ENCODE peak calls at places on chromosomes 1 and 21, in five cellular contexts. Q is H9, Z is uterus, G is heart left ventricle, Y is K562. N is an unnamed sample.

GRCh38 chr1:210123383-210123782 is 109.2 kb upstream of the SERTAD4 start:
- DNase-seq in Q (no peak), Z (no peak), G (no peak), Y (no peak), N (no peak)

GRCh38 chr1:23424171-23424959 is at the start of gene TCEA3:
- DNase-seq in Q (peak), Z (peak), G (peak), Y (no peak), N (peak)

GRCh38 chr1:211653329-211653728 is 22.1 kb downstream of the NEK2 start:
- DNase-seq in Q (no peak), Z (no peak), G (no peak), Y (no peak), N (no peak)

GRCh38 chr1:168637350-168637991 is 61.1 kb downstream of the XCL1 start:
- DNase-seq in Q (no peak), Z (no peak), G (no peak), Y (peak), N (no peak)

GRCh38 chr1:199168895-199169294 is 530.1 kb downstream of the PTPRC start:
- DNase-seq in Q (no peak), Z (no peak), G (no peak), Y (no peak), N (no peak)

GRCh38 chr1:234737915-234738314 is 127.9 kb upstream of the IRF2BP2 start:
- DNase-seq in Q (no peak), Z (no peak), G (no peak), Y (no peak), N (no peak)

GRCh38 chr1:11069233-11069950 is 9.6 kb upstream of the SRM start:
- DNase-seq in Q (no peak), Z (no peak), G (no peak), Y (no peak), N (no peak)

GRCh38 chr1:26127235-26128163 is 15.9 kb downstream of the PDIK1L start:
- DNase-seq in Q (peak), Z (no peak), G (no peak), Y (no peak), N (peak)

GRCh38 chr1:221440658-221441057 is 301.2 kb downstream of the DUSP10 start:
- DNase-seq in Q (no peak), Z (no peak), G (no peak), Y (no peak), N (no peak)

GRCh38 chr1:6483010-6483760 is 8.3 kb downstream of the PLEKHG5 start:
- DNase-seq in Q (no peak), Z (no peak), G (no peak), Y (no peak), N (peak)

GRCh38 chr1:207833956-207834660 is 76.8 kb downstream of the CD34 start:
- DNase-seq in Q (no peak), Z (no peak), G (no peak), Y (no peak), N (no peak)

GRCh38 chr1:12173631-12174121 is 6.9 kb downstream of the TNFRSF1B start:
- DNase-seq in Q (no peak), Z (peak), G (peak), Y (peak), N (peak)

GRCh38 chr21:25361097-25361496 is 246.2 kb downstream of the MRPL39 start:
- DNase-seq in Q (no peak), Z (no peak), G (no peak), Y (no peak), N (no peak)

GRCh38 chr1:153728305-153729066 is 636 bp downstream of the INTS3 start:
- DNase-seq in Q (peak), Z (peak), G (peak), Y (peak), N (peak)

GRCh38 chr1:155125511-155125945 is 2.1 kb upstream of the EFNA1 start:
- DNase-seq in Q (peak), Z (no peak), G (no peak), Y (no peak), N (no peak)

GRCh38 chr1:110554871-110555801 is 36.2 kb upstream of the KCNA10 start:
- DNase-seq in Q (peak), Z (no peak), G (peak), Y (peak), N (peak)

GRCh38 chr1:208158640-208159541 is 85.3 kb downstream of the PLXNA2 start:
- DNase-seq in Q (peak), Z (no peak), G (no peak), Y (no peak), N (peak)

GRCh38 chr1:98201640-98202039 is 280.8 kb upstream of the DPYD start:
- DNase-seq in Q (no peak), Z (no peak), G (no peak), Y (no peak), N (no peak)

GRCh38 chr1:243713470-243714186 is 136.4 kb downstream of the AKT3 start:
- DNase-seq in Q (no peak), Z (peak), G (no peak), Y (no peak), N (no peak)

GRCh38 chr21:35477622-35478021 is 428.5 kb upstream of the RUNX1 start:
- DNase-seq in Q (no peak), Z (no peak), G (no peak), Y (no peak), N (no peak)

GRCh38 chr21:35479529-35479928 is 430.4 kb upstream of the RUNX1 start:
- DNase-seq in Q (no peak), Z (no peak), G (no peak), Y (no peak), N (no peak)

GRCh38 chr21:35476616-35477395 is 427.7 kb upstream of the RUNX1 start:
- DNase-seq in Q (no peak), Z (no peak), G (no peak), Y (no peak), N (no peak)

GRCh38 chr21:35481005-35481404 is 431.9 kb upstream of the RUNX1 start:
- DNase-seq in Q (no peak), Z (no peak), G (no peak), Y (no peak), N (no peak)

DNA sequence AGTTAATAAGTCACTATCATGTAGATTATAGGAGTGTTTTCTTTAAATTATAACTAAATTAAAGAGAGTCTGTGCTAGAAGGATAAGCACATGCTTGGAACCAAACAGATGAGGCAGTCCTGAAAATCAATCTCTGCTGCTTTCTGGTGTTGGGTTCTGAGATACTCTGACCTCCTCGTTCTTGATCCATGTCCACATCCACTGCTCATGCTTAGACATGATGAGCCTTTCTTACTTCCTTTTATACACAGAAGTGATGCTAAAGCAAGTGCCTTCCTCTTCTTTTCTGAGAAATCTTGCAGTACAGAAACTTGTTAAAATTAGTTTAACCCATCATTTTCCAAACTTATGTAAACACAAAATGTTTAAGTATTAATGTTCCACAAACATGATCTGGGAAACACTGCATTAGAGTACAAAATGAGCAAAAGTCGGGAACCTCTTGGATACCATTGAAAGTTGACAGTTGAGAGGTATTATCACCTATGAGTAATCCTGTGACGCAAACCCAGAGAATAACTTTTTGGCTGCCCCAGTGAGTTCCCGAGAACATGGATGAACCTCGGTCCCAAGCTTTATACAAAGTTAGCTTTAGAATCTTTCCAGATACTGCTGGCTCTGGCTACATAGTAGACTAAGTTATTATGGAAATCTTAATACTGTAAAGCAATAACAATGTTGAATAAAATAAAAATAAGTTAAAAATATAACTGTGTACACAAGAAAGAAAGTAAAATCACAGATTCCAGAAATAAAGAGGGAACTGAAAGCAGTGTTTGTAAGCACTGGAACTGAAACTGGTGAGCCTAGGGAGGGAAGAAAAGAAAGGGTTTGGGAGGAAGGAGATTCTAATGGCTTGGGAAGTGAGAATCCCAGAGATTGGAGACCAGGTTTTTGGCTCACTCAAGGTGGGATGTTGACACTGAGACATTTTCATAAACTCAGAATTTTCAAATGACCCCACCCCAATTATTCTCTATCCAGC is 429.3 kb upstream of the RUNX1 start:
- DNase-seq in Q (no peak), Z (no peak), G (no peak), Y (no peak), N (no peak)
- H3K27ac ChIP-seq in Q (no peak), Z (no peak), G (no peak), Y (no peak), N (peak)

GRCh38 chr1:115313173-115313572 is 24.9 kb downstream of the NGF start:
- DNase-seq in Q (no peak), Z (no peak), G (no peak), Y (no peak), N (no peak)

GRCh38 chr1:115317101-115318012 is 20.7 kb downstream of the NGF start:
- DNase-seq in Q (no peak), Z (no peak), G (no peak), Y (no peak), N (no peak)

GRCh38 chr1:115312752-115313151 is 25.3 kb downstream of the NGF start:
- DNase-seq in Q (no peak), Z (no peak), G (no peak), Y (no peak), N (no peak)

GRCh38 chr1:115314111-115314510 is 23.9 kb downstream of the NGF start:
- DNase-seq in Q (no peak), Z (no peak), G (no peak), Y (no peak), N (no peak)

DNA sequence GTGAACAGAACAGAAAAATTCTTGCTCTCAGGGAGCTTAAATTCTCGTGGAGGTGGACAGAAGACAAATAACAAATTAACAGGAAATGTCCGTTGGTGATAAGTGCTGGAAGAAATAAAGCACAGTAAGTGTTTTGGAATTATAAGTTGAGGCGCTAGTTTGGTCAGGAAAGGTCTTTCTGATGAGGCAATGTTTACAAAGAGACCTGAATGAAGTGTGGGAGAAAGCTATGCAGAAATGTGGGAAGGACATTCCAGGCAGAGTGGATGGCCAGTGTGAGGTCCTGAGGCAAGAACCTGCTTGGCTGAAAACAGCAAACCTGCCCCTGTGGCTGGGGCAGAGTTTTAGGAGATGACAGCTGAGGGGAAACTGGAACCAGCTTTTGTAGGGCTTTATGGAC is 23.3 kb downstream of the NGF start:
- DNase-seq in Q (no peak), Z (peak), G (no peak), Y (no peak), N (no peak)
- H3K27ac ChIP-seq in Q (no peak), Z (peak), G (peak), Y (no peak), N (no peak)

GRCh38 chr1:56961426-56961825 is 4.4 kb downstream of the C8B start:
- DNase-seq in Q (no peak), Z (no peak), G (no peak), Y (no peak), N (no peak)
- H3K27ac ChIP-seq in Q (no peak), Z (no peak), G (no peak), Y (no peak), N (no peak)

GRCh38 chr1:61171346-61171745 is 89.0 kb downstream of the NFIA start:
- DNase-seq in Q (no peak), Z (no peak), G (no peak), Y (no peak), N (no peak)
- H3K27ac ChIP-seq in Q (no peak), Z (peak), G (peak), Y (peak), N (peak)

DNA sequence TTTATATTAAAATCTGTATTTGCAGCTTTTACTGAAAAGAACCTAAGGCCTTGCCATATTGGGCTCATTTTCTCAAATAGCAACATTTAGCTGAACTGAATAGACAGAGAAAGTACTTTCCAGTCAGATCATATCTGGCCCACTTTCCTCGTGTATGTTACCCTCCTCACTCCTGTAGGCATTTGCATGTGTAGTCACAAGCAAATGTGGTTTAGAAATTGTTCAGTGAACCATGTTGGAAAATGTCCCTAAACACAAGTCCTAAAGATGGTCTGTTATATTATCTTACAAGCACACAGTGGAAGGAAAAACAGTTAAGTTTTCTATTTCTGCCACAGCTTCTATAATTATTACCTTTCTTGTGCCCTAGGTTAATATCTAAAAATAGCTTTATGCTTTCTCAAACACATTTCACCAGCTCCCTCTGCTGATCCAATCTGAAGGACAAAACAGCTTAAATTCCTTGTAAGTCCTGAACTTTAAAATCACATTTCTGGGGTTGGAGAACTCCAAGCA is 606 bp upstream of the FMO4 start:
- DNase-seq in Q (no peak), Z (no peak), G (no peak), Y (no peak), N (no peak)
- H3K27ac ChIP-seq in Q (no peak), Z (peak), G (peak), Y (no peak), N (peak)